ENCODE peak calls at places on chromosomes 7 and 10, in nine cellular contexts. Y is neural crest cell; B is posterior cingulate gyrus; U is uterus; S is A549; O is stimulated activated CD4-positive, alpha-beta T cell treated with anti-CD3 and anti-CD28 coated beads, Interleukin-1b, Interleukin-23, amount 100 ng/mL, for 24 hours; R is endothelial cell; T is activated T-cell treated with anti-CD3 and anti-CD28 coated beads, Interleukin-2, amount 50 U/mL, for 72 hours; P is NCI-H774. N is an unnamed sample.

GRCh38 chr7:131066635-131067034 is 261.0 kb upstream of the MKLN1 start:
- DNase-seq in O (no peak), S (peak), P (no peak), R (no peak), Y (no peak), T (no peak), U (no peak), B (no peak), N (no peak)

GRCh38 chr10:4639960-4640359 is 186.0 kb upstream of the AKR1E2 start:
- DNase-seq in S (no peak), R (no peak), B (no peak), O (no peak), Y (no peak), P (no peak), T (no peak), U (no peak), N (no peak)

GRCh38 chr10:49253340-49253739 is 45.6 kb upstream of the C10orf71 start:
- DNase-seq in B (no peak), U (no peak), P (no peak), Y (no peak), R (no peak), O (no peak), S (no peak), T (no peak), N (no peak)

GRCh38 chr10:33229252-33229943 is 105.1 kb downstream of the NRP1 start:
- DNase-seq in P (no peak), Y (no peak), U (no peak), O (no peak), T (no peak), B (no peak), R (no peak), S (no peak), N (no peak)

GRCh38 chr7:24882989-24883631 is 96.9 kb downstream of the OSBPL3 start:
- DNase-seq in T (peak), P (no peak), B (no peak), S (no peak), U (peak), R (no peak), Y (no peak), O (no peak), N (peak)

GRCh38 chr10:108736111-108736510 is 1187.2 kb downstream of the XPNPEP1 start:
- DNase-seq in P (no peak), S (no peak), B (no peak), T (no peak), U (no peak), O (no peak), R (no peak), Y (no peak), N (no peak)

GRCh38 chr10:132399117-132400035 is 2.4 kb downstream of the PWWP2B start:
- DNase-seq in P (no peak), R (no peak), O (no peak), S (no peak), T (no peak), Y (no peak), B (no peak), U (no peak), N (no peak)

GRCh38 chr7:93895859-93896258 is 5.3 kb upstream of the TFPI2 start:
- DNase-seq in R (no peak), U (no peak), T (no peak), O (no peak), Y (no peak), B (no peak), P (no peak), S (no peak), N (no peak)

GRCh38 chr10:12484945-12485805 is 135.8 kb downstream of the CAMK1D start:
- DNase-seq in O (no peak), B (no peak), R (no peak), U (no peak), P (peak), T (peak), Y (no peak), S (peak), N (peak)

GRCh38 chr7:155645652-155646051 is 1.2 kb downstream of the RBM33 start:
- DNase-seq in O (no peak), Y (no peak), B (no peak), U (no peak), R (no peak), P (no peak), T (no peak), S (no peak), N (no peak)

GRCh38 chr10:10421071-10421470 is 596.6 kb upstream of the CELF2 start:
- DNase-seq in O (no peak), Y (no peak), U (no peak), P (no peak), S (no peak), T (no peak), B (no peak), R (no peak), N (no peak)

GRCh38 chr10:133129151-133129853 is 30.7 kb upstream of the KNDC1 start:
- DNase-seq in O (no peak), R (no peak), T (no peak), B (no peak), S (no peak), P (no peak), Y (no peak), U (peak), N (peak)

GRCh38 chr7:13577566-13578145 is 411.8 kb downstream of the ETV1 start:
- DNase-seq in T (no peak), O (no peak), U (no peak), B (no peak), Y (no peak), P (no peak), R (no peak), S (no peak), N (no peak)

GRCh38 chr10:20962165-20962564 is 65.1 kb upstream of the NEBL start:
- DNase-seq in R (no peak), T (no peak), U (no peak), B (no peak), P (no peak), O (no peak), S (no peak), Y (no peak), N (no peak)

GRCh38 chr7:155680124-155680523 is 35.7 kb downstream of the RBM33 start:
- DNase-seq in Y (no peak), U (no peak), P (no peak), B (no peak), S (no peak), T (no peak), R (no peak), O (no peak), N (no peak)